ENCODE peak calls at places on chromosome 15, in seven cellular contexts. One of them, this sample, is unnamed.

GRCh38 chr15:66707310-66708160 is 5.5 kb downstream of the SMAD6 start:
- DNase-seq in adipocyte: peak; percentile 67
- DNase-seq in uterus: peak; percentile 61
- DNase-seq in breast epithelium: no peak
- DNase-seq in adrenal gland: no peak
- DNase-seq in stomach: peak; percentile 62
- DNase-seq in mesenchymal stem cell: peak; percentile 64
- DNase-seq in this sample: peak; percentile 60

GRCh38 chr15:68450192-68450591 is 18.2 kb upstream of the ITGA11 start:
- DNase-seq in adipocyte: no peak
- DNase-seq in uterus: no peak
- DNase-seq in breast epithelium: no peak
- DNase-seq in adrenal gland: no peak
- DNase-seq in stomach: no peak
- DNase-seq in mesenchymal stem cell: no peak
- DNase-seq in this sample: no peak

GRCh38 chr15:68301300-68301699 is 23.8 kb downstream of the FEM1B start:
- DNase-seq in adipocyte: no peak
- DNase-seq in uterus: peak; percentile 8
- DNase-seq in breast epithelium: no peak
- DNase-seq in adrenal gland: peak; percentile 47
- DNase-seq in stomach: no peak
- DNase-seq in mesenchymal stem cell: no peak
- DNase-seq in this sample: no peak

GRCh38 chr15:56496635-56497034 is 31.7 kb upstream of the MNS1 start:
- DNase-seq in adipocyte: peak; percentile 88
- DNase-seq in uterus: no peak
- DNase-seq in breast epithelium: no peak
- DNase-seq in adrenal gland: no peak
- DNase-seq in stomach: no peak
- DNase-seq in mesenchymal stem cell: peak; percentile 65
- DNase-seq in this sample: no peak

GRCh38 chr15:75648156-75649000 is 666 bp downstream of the SNX33 start:
- DNase-seq in adipocyte: peak; percentile 73
- DNase-seq in uterus: peak; percentile 68
- DNase-seq in breast epithelium: no peak
- DNase-seq in adrenal gland: peak; percentile 74
- DNase-seq in stomach: peak; percentile 48
- DNase-seq in mesenchymal stem cell: peak; percentile 74
- DNase-seq in this sample: no peak

GRCh38 chr15:70210538-70210937 is 112.8 kb upstream of the TLE3 start:
- DNase-seq in adipocyte: no peak
- DNase-seq in uterus: no peak
- DNase-seq in breast epithelium: no peak
- DNase-seq in adrenal gland: no peak
- DNase-seq in stomach: no peak
- DNase-seq in mesenchymal stem cell: no peak
- DNase-seq in this sample: no peak

GRCh38 chr15:99212401-99212800 is 37.0 kb downstream of the TTC23 start:
- DNase-seq in adipocyte: peak; percentile 19
- DNase-seq in uterus: peak; percentile 49
- DNase-seq in breast epithelium: no peak
- DNase-seq in adrenal gland: peak; percentile 82
- DNase-seq in stomach: no peak
- DNase-seq in mesenchymal stem cell: peak; percentile 89
- DNase-seq in this sample: no peak

GRCh38 chr15:73887481-73887880 is 14.1 kb downstream of the TBC1D21 start:
- DNase-seq in adipocyte: no peak
- DNase-seq in uterus: peak; percentile 10
- DNase-seq in breast epithelium: no peak
- DNase-seq in adrenal gland: no peak
- DNase-seq in stomach: no peak
- DNase-seq in mesenchymal stem cell: no peak
- DNase-seq in this sample: no peak

GRCh38 chr15:76993114-76993715 is 1.7 kb upstream of the PSTPIP1 start:
- DNase-seq in adipocyte: no peak
- DNase-seq in uterus: no peak
- DNase-seq in breast epithelium: peak; percentile 20
- DNase-seq in adrenal gland: no peak
- DNase-seq in stomach: no peak
- DNase-seq in mesenchymal stem cell: no peak
- DNase-seq in this sample: no peak

GRCh38 chr15:22257047-22257667 is 176.8 kb downstream of the OR4M2 start:
- DNase-seq in adipocyte: no peak
- DNase-seq in uterus: no peak
- DNase-seq in breast epithelium: no peak
- DNase-seq in adrenal gland: no peak
- DNase-seq in stomach: no peak
- DNase-seq in mesenchymal stem cell: no peak
- DNase-seq in this sample: no peak

GRCh38 chr15:52503788-52504496 is 24.7 kb downstream of the MYO5A start:
- DNase-seq in adipocyte: peak; percentile 36
- DNase-seq in uterus: no peak
- DNase-seq in breast epithelium: no peak
- DNase-seq in adrenal gland: no peak
- DNase-seq in stomach: no peak
- DNase-seq in mesenchymal stem cell: no peak
- DNase-seq in this sample: no peak

GRCh38 chr15:73650387-73651126 is 17.4 kb upstream of the NPTN start:
- DNase-seq in adipocyte: peak; percentile 90
- DNase-seq in uterus: no peak
- DNase-seq in breast epithelium: no peak
- DNase-seq in adrenal gland: no peak
- DNase-seq in stomach: no peak
- DNase-seq in mesenchymal stem cell: peak; percentile 82
- DNase-seq in this sample: no peak

GRCh38 chr15:80216911-80217310 is 35.1 kb downstream of the CTXND1 start:
- DNase-seq in adipocyte: no peak
- DNase-seq in uterus: no peak
- DNase-seq in breast epithelium: no peak
- DNase-seq in adrenal gland: no peak
- DNase-seq in stomach: no peak
- DNase-seq in mesenchymal stem cell: no peak
- DNase-seq in this sample: no peak

GRCh38 chr15:96333194-96334016 is 2.9 kb downstream of the NR2F2 start:
- DNase-seq in adipocyte: peak; percentile 59
- DNase-seq in uterus: peak; percentile 31
- DNase-seq in breast epithelium: no peak
- DNase-seq in adrenal gland: peak; percentile 70
- DNase-seq in stomach: no peak
- DNase-seq in mesenchymal stem cell: peak; percentile 46
- DNase-seq in this sample: no peak

GRCh38 chr15:73175382-73175781 is 123.1 kb downstream of the NEO1 start:
- DNase-seq in adipocyte: no peak
- DNase-seq in uterus: no peak
- DNase-seq in breast epithelium: no peak
- DNase-seq in adrenal gland: no peak
- DNase-seq in stomach: no peak
- DNase-seq in mesenchymal stem cell: no peak
- DNase-seq in this sample: no peak

GRCh38 chr15:71974211-71974610 is 143.7 kb downstream of the MYO9A start:
- DNase-seq in adipocyte: no peak
- DNase-seq in uterus: no peak
- DNase-seq in breast epithelium: no peak
- DNase-seq in adrenal gland: no peak
- DNase-seq in stomach: no peak
- DNase-seq in mesenchymal stem cell: no peak
- DNase-seq in this sample: no peak
- H3K4me1 ChIP-seq in adipocyte: peaks cover 13% of the 10 kb centered on the region
- H3K4me1 ChIP-seq in uterus: no peaks in the 10 kb centered on the region
- H3K4me1 ChIP-seq in breast epithelium: no peaks in the 10 kb centered on the region
- H3K4me1 ChIP-seq in adrenal gland: no peaks in the 10 kb centered on the region
- H3K4me1 ChIP-seq in stomach: no peaks in the 10 kb centered on the region
- H3K4me1 ChIP-seq in mesenchymal stem cell: no peaks in the 10 kb centered on the region
- H3K4me1 ChIP-seq in this sample: no peaks in the 10 kb centered on the region

GRCh38 chr15:59131955-59132562 is 27.1 kb downstream of the CCNB2 start:
- DNase-seq in adipocyte: no peak
- DNase-seq in uterus: no peak
- DNase-seq in breast epithelium: no peak
- DNase-seq in adrenal gland: no peak
- DNase-seq in stomach: no peak
- DNase-seq in mesenchymal stem cell: no peak
- DNase-seq in this sample: no peak
- H3K36me3 ChIP-seq in adipocyte: peaks cover 51% of the 10 kb centered on the region
- H3K36me3 ChIP-seq in uterus: no peaks in the 10 kb centered on the region
- H3K36me3 ChIP-seq in breast epithelium: no peaks in the 10 kb centered on the region
- H3K36me3 ChIP-seq in adrenal gland: peaks cover 5% of the 10 kb centered on the region
- H3K36me3 ChIP-seq in stomach: peaks cover 45% of the 10 kb centered on the region
- H3K36me3 ChIP-seq in mesenchymal stem cell: peaks cover 39% of the 10 kb centered on the region
- H3K36me3 ChIP-seq in this sample: peaks cover 5% of the 10 kb centered on the region

GRCh38 chr15:38854506-38854905 is 289.9 kb upstream of the RASGRP1 start:
- DNase-seq in adipocyte: no peak
- DNase-seq in uterus: no peak
- DNase-seq in breast epithelium: no peak
- DNase-seq in adrenal gland: no peak
- DNase-seq in stomach: no peak
- DNase-seq in mesenchymal stem cell: no peak
- DNase-seq in this sample: no peak
- H3K4me1 ChIP-seq in adipocyte: no peaks in the 10 kb centered on the region
- H3K4me1 ChIP-seq in uterus: no peaks in the 10 kb centered on the region
- H3K4me1 ChIP-seq in breast epithelium: no peaks in the 10 kb centered on the region
- H3K4me1 ChIP-seq in adrenal gland: no peaks in the 10 kb centered on the region
- H3K4me1 ChIP-seq in stomach: no peaks in the 10 kb centered on the region
- H3K4me1 ChIP-seq in mesenchymal stem cell: no peaks in the 10 kb centered on the region
- H3K4me1 ChIP-seq in this sample: no peaks in the 10 kb centered on the region

GRCh38 chr15:89293012-89293411 is 41.6 kb downstream of the POLG start:
- DNase-seq in adipocyte: no peak
- DNase-seq in uterus: no peak
- DNase-seq in breast epithelium: no peak
- DNase-seq in adrenal gland: no peak
- DNase-seq in stomach: no peak
- DNase-seq in mesenchymal stem cell: no peak
- DNase-seq in this sample: no peak
- H3K36me3 ChIP-seq in adipocyte: no peaks in the 10 kb centered on the region
- H3K36me3 ChIP-seq in uterus: no peaks in the 10 kb centered on the region
- H3K36me3 ChIP-seq in breast epithelium: no peaks in the 10 kb centered on the region
- H3K36me3 ChIP-seq in adrenal gland: no peaks in the 10 kb centered on the region
- H3K36me3 ChIP-seq in stomach: peaks cover 9% of the 10 kb centered on the region
- H3K36me3 ChIP-seq in mesenchymal stem cell: no peaks in the 10 kb centered on the region
- H3K36me3 ChIP-seq in this sample: no peaks in the 10 kb centered on the region

DNA sequence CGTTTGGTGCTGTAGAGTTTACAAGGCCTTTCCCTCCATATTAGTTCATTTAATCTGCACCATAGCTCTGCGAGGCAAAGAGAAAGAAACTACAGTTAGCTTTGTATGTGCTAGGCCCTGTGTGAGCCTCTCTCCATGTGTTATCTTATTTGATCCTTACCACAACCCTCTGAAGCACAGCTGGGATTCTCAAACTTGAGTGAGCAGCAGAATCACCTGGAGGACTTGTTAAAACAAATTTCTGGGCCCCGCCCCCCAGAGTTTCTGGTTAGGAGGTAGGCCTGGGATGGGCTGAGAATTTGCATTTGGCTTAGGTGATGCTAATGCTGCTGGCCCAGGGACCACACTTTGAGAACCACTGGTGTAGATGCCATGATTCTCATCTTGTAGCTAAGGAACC is 12.3 kb downstream of the CA12 start:
- DNase-seq in adipocyte: no peak
- DNase-seq in uterus: no peak
- DNase-seq in breast epithelium: no peak
- DNase-seq in adrenal gland: no peak
- DNase-seq in stomach: no peak
- DNase-seq in mesenchymal stem cell: no peak
- DNase-seq in this sample: no peak
- H3K4me1 ChIP-seq in adipocyte: peaks cover 47% of the 10 kb centered on the region
- H3K4me1 ChIP-seq in uterus: peaks cover 6% of the 10 kb centered on the region
- H3K4me1 ChIP-seq in breast epithelium: peaks cover 7% of the 10 kb centered on the region
- H3K4me1 ChIP-seq in adrenal gland: no peaks in the 10 kb centered on the region
- H3K4me1 ChIP-seq in stomach: peaks cover 74% of the 10 kb centered on the region
- H3K4me1 ChIP-seq in mesenchymal stem cell: peaks cover 32% of the 10 kb centered on the region
- H3K4me1 ChIP-seq in this sample: peaks cover 31% of the 10 kb centered on the region